ENCODE peak calls at places on chromosomes 16 and 17, in eight cellular contexts. H, G, W, B, M, C, P and E are unnamed samples.
A peak's percentile ranks its signal among the peaks of the same experiment; 100 is the strongest.

GRCh38 chr16:83356266-83356665 is 451.5 kb upstream of the HSBP1 start:
- DNase-seq in H (peak; percentile 2), G (peak; percentile 30), W (peak; percentile 70), B (peak; percentile 61), M (peak; percentile 72), C (peak; percentile 48), P (peak; percentile 8), E (peak; percentile 47)

GRCh38 chr16:66175058-66175457 is 191.4 kb upstream of the CDH5 start:
- DNase-seq in H (no peak), G (no peak), W (no peak), B (no peak), M (no peak), C (no peak), P (no peak), E (no peak)

GRCh38 chr16:23504076-23504452 is 6.2 kb downstream of the GGA2 start:
- DNase-seq in H (no peak), G (no peak), W (no peak), B (peak; percentile 87), M (no peak), C (no peak), P (no peak), E (no peak)

GRCh38 chr17:80959330-80960036 is 32.2 kb upstream of the CHMP6 start:
- DNase-seq in H (no peak), G (peak; percentile 88), W (no peak), B (peak; percentile 41), M (no peak), C (no peak), P (no peak), E (no peak)

GRCh38 chr16:3065069-3065741 is at the start of gene IL32:
- DNase-seq in H (no peak), G (peak; percentile 16), W (peak; percentile 88), B (peak; percentile 54), M (no peak), C (peak; percentile 69), P (no peak), E (peak; percentile 77)

GRCh38 chr16:2236362-2237075 is at the start of gene DNASE1L2:
- DNase-seq in H (peak; percentile 58), G (no peak), W (peak; percentile 25), B (no peak), M (no peak), C (no peak), P (no peak), E (no peak)

GRCh38 chr17:75009139-75009724 is 3.2 kb upstream of the MRPL58 start:
- DNase-seq in H (no peak), G (no peak), W (no peak), B (no peak), M (no peak), C (peak; percentile 17), P (no peak), E (no peak)

GRCh38 chr17:14622622-14623101 is 321.8 kb downstream of the HS3ST3B1 start:
- DNase-seq in H (no peak), G (no peak), W (no peak), B (no peak), M (peak; percentile 25), C (no peak), P (no peak), E (no peak)

GRCh38 chr17:57527437-57528083 is 217.5 kb downstream of the CCDC182 start:
- DNase-seq in H (no peak), G (no peak), W (no peak), B (no peak), M (no peak), C (peak; percentile 48), P (no peak), E (peak; percentile 48)

GRCh38 chr17:31327534-31328526 is 6.4 kb upstream of the EVI2A start:
- DNase-seq in H (no peak), G (peak; percentile 76), W (no peak), B (peak; percentile 93), M (no peak), C (no peak), P (no peak), E (no peak)

GRCh38 chr17:40069751-40070643 is 7.2 kb downstream of the THRA start:
- DNase-seq in H (no peak), G (peak; percentile 43), W (peak; percentile 53), B (peak; percentile 54), M (peak; percentile 61), C (peak; percentile 46), P (peak; percentile 50), E (no peak)

GRCh38 chr17:44595216-44595775 is 38.0 kb downstream of the FZD2 start:
- DNase-seq in H (no peak), G (no peak), W (no peak), B (no peak), M (no peak), C (no peak), P (no peak), E (no peak)

GRCh38 chr17:56174421-56174820 is 21.1 kb downstream of the ANKFN1 start:
- DNase-seq in H (no peak), G (no peak), W (no peak), B (peak; percentile 36), M (no peak), C (no peak), P (no peak), E (no peak)

GRCh38 chr16:85017151-85017550 is 5.8 kb upstream of the ZDHHC7 start:
- DNase-seq in H (no peak), G (no peak), W (no peak), B (peak; percentile 61), M (no peak), C (peak; percentile 37), P (no peak), E (peak; percentile 40)

GRCh38 chr16:31148896-31149295 is 970 bp downstream of the PRSS36 start:
- DNase-seq in H (no peak), G (no peak), W (no peak), B (no peak), M (no peak), C (no peak), P (no peak), E (no peak)

GRCh38 chr17:76709077-76709950 is 1.5 kb downstream of the MXRA7 start:
- DNase-seq in H (no peak), G (peak; percentile 99), W (no peak), B (peak; percentile 98), M (no peak), C (no peak), P (no peak), E (no peak)

GRCh38 chr16:17939052-17939673 is 397.4 kb downstream of the NPIPA8 start:
- DNase-seq in H (no peak), G (no peak), W (no peak), B (no peak), M (no peak), C (no peak), P (peak; percentile 10), E (no peak)

GRCh38 chr16:67782567-67783352 is 23.6 kb downstream of the RANBP10 start:
- DNase-seq in H (no peak), G (no peak), W (no peak), B (no peak), M (no peak), C (no peak), P (no peak), E (no peak)

GRCh38 chr16:28977703-28978641 is 3.4 kb downstream of the SPNS1 start:
- DNase-seq in H (no peak), G (no peak), W (no peak), B (no peak), M (peak; percentile 46), C (peak; percentile 60), P (peak; percentile 59), E (peak; percentile 57)

GRCh38 chr16:25317732-25318316 is 60.2 kb upstream of the ZKSCAN2 start:
- DNase-seq in H (no peak), G (no peak), W (no peak), B (no peak), M (no peak), C (no peak), P (no peak), E (no peak)

GRCh38 chr17:81537343-81537855 is 9.2 kb downstream of the FSCN2 start:
- DNase-seq in H (no peak), G (no peak), W (no peak), B (no peak), M (peak; percentile 58), C (peak; percentile 77), P (peak; percentile 76), E (peak; percentile 77)

GRCh38 chr16:15874745-15875314 is 13.6 kb downstream of the CEP20 start:
- DNase-seq in H (peak; percentile 43), G (peak; percentile 57), W (peak; percentile 84), B (peak; percentile 85), M (peak; percentile 42), C (no peak), P (peak; percentile 29), E (no peak)
- TF ChIP-seq CTCF in H (peak; percentile 72), G (peak; percentile 87), W (peak; percentile 87), B (peak; percentile 91), M (peak; percentile 87), C (peak; percentile 53), P (peak; percentile 43), E (peak; percentile 42)

GRCh38 chr17:42359133-42359532 is 29.1 kb downstream of the STAT3 start:
- DNase-seq in H (no peak), G (no peak), W (no peak), B (no peak), M (no peak), C (no peak), P (no peak), E (no peak)
- TF ChIP-seq CTCF in H (no peak), G (no peak), W (no peak), B (no peak), M (no peak), C (no peak), P (no peak), E (no peak)

DNA sequence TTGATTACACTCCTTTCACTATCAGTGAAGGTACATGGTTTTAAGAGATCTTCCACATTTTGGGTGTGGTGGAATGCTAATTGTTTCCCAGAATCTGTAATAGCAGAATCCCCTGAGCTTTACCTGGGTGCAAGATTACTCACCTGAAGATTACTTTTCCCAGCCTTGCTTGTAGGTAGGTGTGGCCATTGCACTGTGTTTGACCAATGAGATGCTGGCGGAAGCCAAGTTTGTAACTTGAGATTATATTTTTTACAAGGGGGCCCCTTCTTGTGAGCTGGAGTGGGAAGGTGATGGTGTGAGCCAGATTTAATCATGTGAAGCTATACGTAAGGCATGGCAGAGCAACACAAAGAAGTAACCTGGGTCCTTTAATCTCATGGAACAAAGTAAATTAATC is 294.3 kb downstream of the TOX3 start:
- DNase-seq in H (no peak), G (no peak), W (no peak), B (no peak), M (no peak), C (no peak), P (no peak), E (no peak)
- TF ChIP-seq CTCF in H (no peak), G (no peak), W (no peak), B (no peak), M (no peak), C (no peak), P (no peak), E (no peak)

GRCh38 chr17:43353364-43353763 is 45.4 kb upstream of the ARL4D start:
- DNase-seq in H (no peak), G (no peak), W (no peak), B (no peak), M (no peak), C (no peak), P (no peak), E (no peak)

GRCh38 chr17:43350888-43351361 is 47.9 kb upstream of the ARL4D start:
- DNase-seq in H (no peak), G (no peak), W (no peak), B (no peak), M (no peak), C (no peak), P (no peak), E (no peak)

GRCh38 chr17:43351686-43352085 is 47.1 kb upstream of the ARL4D start:
- DNase-seq in H (no peak), G (no peak), W (no peak), B (no peak), M (no peak), C (no peak), P (no peak), E (no peak)

GRCh38 chr17:43352579-43352978 is 46.2 kb upstream of the ARL4D start:
- DNase-seq in H (no peak), G (no peak), W (no peak), B (no peak), M (no peak), C (no peak), P (no peak), E (no peak)

GRCh38 chr17:43349142-43349541 is 49.7 kb upstream of the ARL4D start:
- DNase-seq in H (no peak), G (no peak), W (no peak), B (no peak), M (no peak), C (no peak), P (no peak), E (no peak)
- TF ChIP-seq CTCF in H (peak; percentile 19), G (peak; percentile 63), W (no peak), B (peak; percentile 41), M (peak; percentile 53), C (peak; percentile 28), P (no peak), E (no peak)